ENCODE peak calls at places on chromosome 15, in ten cellular contexts. O is heart left ventricle, G is pancreas, Y is tibial artery, M is fibroblast of lung, F is left ventricle myocardium inferior, U is PC-3, E is spleen, Z is adrenal gland, Q is upper lobe of right lung. K is an unnamed sample. For H3K4me1, the result is how much of the 10 kb centered on the place peaks cover.

GRCh38 chr15:31448635-31448979 is 122.0 kb downstream of the KLF13 start:
- DNase-seq in O (no peak), G (no peak), Y (no peak), M (no peak), F (no peak), U (no peak), E (no peak), Z (no peak), Q (no peak), K (no peak)

GRCh38 chr15:50224606-50225005 is 40.9 kb downstream of the HDC start:
- DNase-seq in O (no peak), G (no peak), Y (no peak), M (peak), F (no peak), U (no peak), E (no peak), Z (no peak), Q (no peak), K (no peak)

GRCh38 chr15:90336705-90337141 is 15.4 kb upstream of the ZNF774 start:
- DNase-seq in O (peak), G (no peak), Y (no peak), M (peak), F (no peak), U (peak), E (peak), Z (no peak), Q (no peak), K (no peak)

GRCh38 chr15:88882745-88883144 is 12.6 kb downstream of the HAPLN3 start:
- DNase-seq in O (no peak), G (no peak), Y (no peak), M (peak), F (no peak), U (peak), E (no peak), Z (no peak), Q (no peak), K (no peak)

GRCh38 chr15:52010633-52011595 is 8.1 kb upstream of the MAPK6 start:
- DNase-seq in O (no peak), G (no peak), Y (no peak), M (peak), F (no peak), U (peak), E (no peak), Z (peak), Q (no peak), K (peak)

GRCh38 chr15:41928100-41928499 is 34.2 kb upstream of the SPTBN5 start:
- DNase-seq in O (peak), G (no peak), Y (peak), M (no peak), F (no peak), U (peak), E (no peak), Z (no peak), Q (peak), K (no peak)

GRCh38 chr15:38557855-38558713 is 6.5 kb downstream of the RASGRP1 start:
- DNase-seq in O (no peak), G (no peak), Y (no peak), M (no peak), F (no peak), U (no peak), E (no peak), Z (no peak), Q (no peak), K (no peak)

GRCh38 chr15:72365844-72366243 is 10.0 kb downstream of the HEXA start:
- DNase-seq in O (no peak), G (no peak), Y (no peak), M (no peak), F (no peak), U (no peak), E (no peak), Z (no peak), Q (no peak), K (no peak)

GRCh38 chr15:70299931-70300858 is 202.5 kb upstream of the TLE3 start:
- DNase-seq in O (no peak), G (no peak), Y (no peak), M (no peak), F (no peak), U (no peak), E (peak), Z (no peak), Q (peak), K (no peak)

GRCh38 chr15:95041297-95041696 is 809.9 kb downstream of the MCTP2 start:
- DNase-seq in O (no peak), G (no peak), Y (no peak), M (no peak), F (no peak), U (no peak), E (no peak), Z (no peak), Q (no peak), K (no peak)

GRCh38 chr15:70833897-70834765 is 19.8 kb downstream of the LARP6 start:
- DNase-seq in O (no peak), G (no peak), Y (no peak), M (peak), F (no peak), U (peak), E (no peak), Z (no peak), Q (no peak), K (peak)

GRCh38 chr15:41564960-41565502 is 6.0 kb downstream of the TYRO3 start:
- DNase-seq in O (no peak), G (no peak), Y (no peak), M (no peak), F (no peak), U (no peak), E (peak), Z (no peak), Q (no peak), K (peak)

GRCh38 chr15:41309226-41309905 is 23.0 kb downstream of the OIP5 start:
- DNase-seq in O (no peak), G (no peak), Y (no peak), M (no peak), F (no peak), U (no peak), E (no peak), Z (no peak), Q (no peak), K (no peak)

GRCh38 chr15:98012354-98012753 is 51.9 kb downstream of the ARRDC4 start:
- DNase-seq in O (no peak), G (no peak), Y (no peak), M (no peak), F (no peak), U (no peak), E (no peak), Z (no peak), Q (no peak), K (no peak)

GRCh38 chr15:58549780-58550064 is 117.9 kb downstream of the LIPC start:
- DNase-seq in O (no peak), G (no peak), Y (no peak), M (no peak), F (no peak), U (no peak), E (no peak), Z (no peak), Q (no peak), K (no peak)

GRCh38 chr15:35654334-35654733 is 108.4 kb upstream of the DPH6 start:
- DNase-seq in O (no peak), G (no peak), Y (no peak), M (peak), F (no peak), U (no peak), E (no peak), Z (no peak), Q (no peak), K (no peak)
- TF ChIP-seq CTCF in O (no peak), G (no peak), Y (no peak), M (no peak), F (no peak), U (no peak), E (no peak), Z (no peak), Q (no peak), K (no peak)

GRCh38 chr15:85545185-85545584 is 164.8 kb downstream of the AKAP13 start:
- DNase-seq in O (no peak), G (no peak), Y (no peak), M (no peak), F (no peak), U (no peak), E (no peak), Z (no peak), Q (no peak), K (no peak)
- H3K4me1 ChIP-seq in O (half or more), G (under half), Y (under half), M (under half), F (half or more), U (under half), E (half or more), Z (under half), Q (half or more), K (under half)

GRCh38 chr15:99716540-99716939 is 16.7 kb downstream of the LYSMD4 start:
- DNase-seq in O (no peak), G (no peak), Y (no peak), M (no peak), F (no peak), U (no peak), E (peak), Z (no peak), Q (no peak), K (no peak)
- H3K27ac ChIP-seq in O (peak), G (no peak), Y (peak), M (no peak), F (peak), U (no peak), E (no peak), Z (no peak), Q (peak), K (no peak)

DNA sequence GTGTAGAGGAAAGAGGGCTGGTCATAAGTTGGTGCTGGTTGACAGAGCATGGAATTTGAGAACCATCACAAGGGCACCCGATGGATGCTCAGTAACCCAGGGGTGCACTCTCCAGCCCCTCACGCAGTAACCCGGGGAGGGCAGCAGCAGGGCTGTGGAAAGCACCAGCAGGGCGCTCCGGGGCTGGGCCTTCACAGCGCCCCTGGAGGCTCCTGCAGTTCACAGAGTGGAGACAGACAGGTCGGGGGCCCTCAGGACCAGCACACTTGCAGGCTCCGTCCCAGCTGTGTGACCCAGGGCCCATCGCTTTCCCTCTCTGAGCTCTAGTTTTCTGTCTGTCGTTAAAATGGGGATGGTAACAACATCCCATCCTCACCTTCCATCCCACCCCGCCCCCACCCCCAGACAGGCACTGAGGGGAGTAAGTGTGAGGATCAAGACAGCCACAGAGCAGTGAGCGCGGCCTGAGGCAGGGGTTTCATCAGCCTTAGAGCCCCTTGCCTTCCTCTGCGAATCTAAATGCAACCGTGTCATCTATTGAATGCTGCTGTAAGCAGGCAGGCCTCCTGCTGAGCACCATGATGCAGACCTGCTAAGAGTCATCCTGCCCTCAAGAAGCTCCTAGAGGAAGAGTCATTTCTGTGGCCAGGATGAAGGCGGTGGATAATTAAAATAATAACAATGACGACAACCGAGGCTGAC is 90.2 kb upstream of the LINGO1 start:
- DNase-seq in O (no peak), G (no peak), Y (no peak), M (no peak), F (no peak), U (no peak), E (no peak), Z (no peak), Q (no peak), K (no peak)
- TF ChIP-seq CTCF in O (no peak), G (no peak), Y (no peak), M (no peak), F (no peak), U (no peak), E (no peak), Z (no peak), Q (no peak), K (no peak)

GRCh38 chr15:67340630-67341029 is 86.0 kb downstream of the IQCH start:
- DNase-seq in O (no peak), G (no peak), Y (no peak), M (no peak), F (no peak), U (no peak), E (no peak), Z (no peak), Q (no peak), K (no peak)
- H3K4me1 ChIP-seq in O (under half), G (under half), Y (under half), M (under half), F (under half), U (under half), E (under half), Z (under half), Q (under half), K (under half)

GRCh38 chr15:74490339-74490689 is 29.4 kb upstream of the UBL7 start:
- DNase-seq in O (no peak), G (no peak), Y (no peak), M (no peak), F (no peak), U (no peak), E (no peak), Z (no peak), Q (no peak), K (no peak)
- H3K27ac ChIP-seq in O (no peak), G (no peak), Y (no peak), M (no peak), F (no peak), U (no peak), E (no peak), Z (no peak), Q (no peak), K (no peak)